ENCODE peak calls at places on chromosomes 7 and 10, in seven cellular contexts. Q is brain microvascular endothelial cell, P is IMR-90, A is ascending aorta, E is body of pancreas, G is lung, J is PC-3. N is an unnamed sample. For H3K36me3, the result is how much of the 10 kb centered on the place peaks cover.

GRCh38 chr7:101121996-101122932 is 4.6 kb upstream of the SERPINE1 start:
- DNase-seq in G (peak), E (peak), A (peak), J (peak), P (peak), Q (peak), N (peak)

GRCh38 chr7:73539709-73540108 is 17.6 kb upstream of the BAZ1B start:
- DNase-seq in E (no peak), G (no peak), P (no peak), A (no peak), Q (no peak), J (no peak), N (no peak)

GRCh38 chr10:29309465-29309864 is 20.6 kb downstream of the LYZL1 start:
- DNase-seq in A (peak), P (no peak), Q (no peak), G (peak), J (no peak), E (no peak), N (no peak)

GRCh38 chr10:43569681-43570080 is 4.7 kb downstream of the ZNF239 start:
- DNase-seq in J (peak), Q (no peak), G (no peak), E (no peak), A (no peak), P (no peak), N (no peak)

GRCh38 chr7:47941136-47941844 is 7.0 kb downstream of the PKD1L1 start:
- DNase-seq in G (no peak), J (peak), P (peak), Q (peak), E (peak), A (peak), N (peak)

GRCh38 chr10:3856593-3856992 is 71.6 kb upstream of the KLF6 start:
- DNase-seq in Q (no peak), G (no peak), J (no peak), A (no peak), E (no peak), P (no peak), N (no peak)

GRCh38 chr7:32588657-32589056 is 93.4 kb downstream of the AVL9 start:
- DNase-seq in G (no peak), J (peak), E (no peak), A (no peak), P (peak), Q (peak), N (peak)

GRCh38 chr7:157279679-157279972 is 57.2 kb upstream of the DNAJB6 start:
- DNase-seq in J (no peak), Q (no peak), G (no peak), P (no peak), E (no peak), A (no peak), N (no peak)

GRCh38 chr7:31398815-31399214 is 58.3 kb upstream of the NEUROD6 start:
- DNase-seq in Q (no peak), J (no peak), G (no peak), A (no peak), P (no peak), E (no peak), N (no peak)

GRCh38 chr7:1348836-1349335 is 110.4 kb downstream of the MICALL2 start:
- DNase-seq in P (no peak), Q (no peak), G (no peak), E (no peak), A (no peak), J (no peak), N (no peak)

GRCh38 chr10:101848894-101849351 is 5.3 kb upstream of the KCNIP2 start:
- DNase-seq in Q (no peak), J (no peak), E (peak), G (no peak), P (no peak), A (no peak), N (no peak)

GRCh38 chr10:101851411-101852116 is 8.0 kb upstream of the KCNIP2 start:
- DNase-seq in G (no peak), P (peak), J (no peak), Q (no peak), A (no peak), E (no peak), N (no peak)

GRCh38 chr10:101848408-101848807 is 4.8 kb upstream of the KCNIP2 start:
- DNase-seq in E (peak), P (no peak), A (no peak), J (peak), Q (no peak), G (no peak), N (no peak)

GRCh38 chr10:101845903-101846302 is 2.3 kb upstream of the KCNIP2 start:
- DNase-seq in Q (no peak), E (no peak), A (no peak), J (no peak), P (no peak), G (no peak), N (no peak)

DNA sequence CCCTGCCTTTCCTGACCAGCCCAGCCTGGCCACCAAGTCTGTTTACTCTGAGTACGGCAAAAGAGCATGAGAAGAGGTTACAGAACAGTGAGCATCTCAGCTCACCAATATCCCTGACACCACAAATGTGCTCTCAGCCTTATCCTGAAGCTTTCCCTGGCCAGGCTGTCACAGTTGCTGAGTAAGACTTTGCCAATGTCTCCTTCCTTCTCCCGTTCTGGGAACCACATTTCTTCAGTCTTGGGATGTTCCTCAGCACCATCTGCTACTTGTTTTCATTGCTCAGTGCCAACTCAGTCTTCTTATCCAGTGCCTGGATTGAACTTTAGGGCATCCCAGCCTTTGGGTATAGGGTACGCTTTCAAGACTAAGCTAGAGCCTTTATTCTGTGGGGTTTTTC is 7.1 kb upstream of the KCNIP2 start:
- DNase-seq in J (no peak), E (no peak), Q (no peak), A (no peak), G (no peak), P (no peak), N (no peak)
- H3K36me3 ChIP-seq in J (under half), E (under half), Q (under half), A (under half), G (under half), P (under half), N (under half)

DNA sequence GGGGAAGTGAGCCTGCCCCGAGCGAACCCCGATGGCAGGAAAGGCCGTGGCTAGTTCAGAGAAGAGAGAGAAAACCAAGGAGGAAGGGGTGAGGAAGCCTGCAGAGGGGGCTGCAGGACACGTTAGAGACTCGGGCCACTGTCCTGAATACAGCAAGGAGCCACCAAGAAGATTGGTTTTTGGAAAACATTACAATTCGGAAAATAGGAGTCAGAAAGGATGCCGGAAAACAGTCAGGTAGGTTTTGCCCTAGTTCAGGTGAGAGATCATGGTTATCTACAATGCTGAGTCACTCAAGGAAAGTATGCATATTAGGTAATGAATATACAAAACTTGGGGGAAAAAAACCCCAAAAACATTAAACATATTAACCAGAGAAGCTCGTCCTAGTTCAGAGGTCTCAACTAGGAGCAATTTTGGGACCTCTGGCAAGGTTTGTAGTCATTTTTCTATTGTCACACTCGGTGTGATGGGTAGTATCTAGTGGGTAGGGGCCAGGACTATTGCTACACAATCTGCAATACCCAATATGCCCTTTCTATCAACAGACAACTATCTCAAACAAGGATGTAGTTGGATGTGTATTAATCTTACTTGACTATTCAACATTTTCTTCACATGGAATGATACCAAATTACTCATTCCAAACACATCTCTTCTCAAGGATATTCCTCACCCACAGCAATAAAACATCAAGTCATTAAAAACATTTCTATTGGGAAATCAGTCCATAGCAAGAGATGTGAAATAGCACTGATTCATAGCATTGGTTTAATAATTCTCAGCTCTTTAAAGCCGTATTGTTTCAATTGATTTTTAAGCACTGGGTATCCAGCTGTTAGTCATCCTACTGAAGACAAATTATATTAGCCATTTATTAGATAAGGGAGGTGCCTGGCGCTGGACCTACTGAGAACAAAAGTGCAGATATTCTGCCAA is 74.4 kb upstream of the RSU1 start:
- DNase-seq in J (peak), E (peak), Q (peak), P (peak), G (peak), A (peak), N (peak)
- TF ChIP-seq CTCF in J (no peak), E (no peak), Q (peak), P (peak), G (peak), A (peak), N (peak)

GRCh38 chr10:67914777-67915340 is 30.4 kb downstream of the SIRT1 start:
- DNase-seq in J (no peak), A (no peak), E (no peak), G (no peak), P (no peak), Q (no peak), N (no peak)
- H3K36me3 ChIP-seq in J (half or more), A (half or more), E (under half), G (under half), P (under half), Q (under half), N (under half)

GRCh38 chr7:15016315-15016667 is 113.7 kb upstream of the DGKB start:
- DNase-seq in E (no peak), A (no peak), G (no peak), Q (no peak), P (no peak), J (no peak), N (no peak)
- TF ChIP-seq CTCF in E (no peak), A (no peak), G (no peak), Q (no peak), P (no peak), J (no peak), N (no peak)

DNA sequence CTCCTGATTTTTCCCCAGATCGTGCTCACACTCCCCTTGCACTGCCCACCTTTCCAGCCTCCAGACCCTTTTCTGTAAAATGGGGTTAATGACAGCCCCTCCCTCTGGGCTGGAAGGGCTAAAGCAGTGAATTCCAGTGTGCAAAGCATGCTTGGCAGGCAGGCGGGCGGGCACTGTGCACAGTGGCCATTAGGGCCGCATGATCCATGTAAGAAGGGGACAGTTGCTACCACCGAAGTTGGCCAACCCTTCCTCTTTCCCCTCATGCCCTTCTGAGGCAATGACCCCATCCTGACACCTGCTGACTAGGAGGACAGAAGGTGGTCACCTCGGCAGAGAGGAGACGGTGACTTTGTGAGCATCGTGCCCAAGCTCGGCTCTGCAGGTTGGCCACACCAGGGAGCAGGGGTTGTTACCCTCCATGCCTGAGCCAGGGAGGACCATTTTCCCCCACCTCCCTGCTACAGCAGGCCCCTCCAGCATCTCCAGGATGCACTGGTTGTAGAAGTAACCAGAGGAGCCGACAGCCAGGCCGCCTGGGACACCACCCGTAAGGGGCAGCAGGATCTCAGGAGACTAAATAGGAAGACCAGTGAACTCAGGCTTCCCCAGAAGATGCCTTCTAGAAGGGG is 166.4 kb downstream of the SLIT1 start:
- DNase-seq in Q (no peak), G (no peak), J (no peak), E (no peak), A (no peak), P (no peak), N (no peak)
- H3K36me3 ChIP-seq in Q (under half), G (under half), J (under half), E (under half), A (under half), P (under half), N (under half)

GRCh38 chr10:16816142-16816541 is 1.1 kb downstream of the RSU1 start:
- DNase-seq in J (peak), A (no peak), P (no peak), G (no peak), Q (no peak), E (peak), N (no peak)
- TF ChIP-seq CTCF in J (no peak), A (no peak), P (no peak), G (no peak), Q (no peak), E (no peak), N (no peak)

N was measured in bronchial epithelial cell.